ENCODE peak calls at places on chromosomes 16 and 17, in four cellular contexts. N is body of pancreas; H is effector memory CD4-positive, alpha-beta T cell; I is WERI-Rb-1. J is an unnamed sample.
A peak's percentile ranks its signal among the peaks of the same experiment; 100 is the strongest.

GRCh38 chr17:20009302-20010098 is at the start of gene SPECC1:
- DNase-seq in I (peak; percentile 87), H (peak; percentile 72), N (peak; percentile 79), J (peak; percentile 28)

GRCh38 chr16:80852261-80852872 is 48.0 kb upstream of the CDYL2 start:
- DNase-seq in H (no peak), N (no peak), I (peak; percentile 6), J (no peak)

GRCh38 chr16:454397-454940 is 29.0 kb downstream of the RAB11FIP3 start:
- DNase-seq in N (no peak), I (peak; percentile 25), H (no peak), J (no peak)

GRCh38 chr16:66588981-66589713 is 9.9 kb downstream of the CMTM2 start:
- DNase-seq in N (no peak), I (peak; percentile 50), H (peak; percentile 50), J (peak; percentile 49)

GRCh38 chr16:67941469-67942199 is 2.3 kb downstream of the LCAT start:
- DNase-seq in N (no peak), I (no peak), H (no peak), J (no peak)

GRCh38 chr16:637081-638018 is 1.2 kb upstream of the METTL26 start:
- DNase-seq in N (peak; percentile 91), H (peak; percentile 85), I (peak; percentile 89), J (peak; percentile 92)

GRCh38 chr17:350706-351435 is 1.7 kb downstream of the RPH3AL start:
- DNase-seq in H (no peak), N (peak; percentile 69), I (no peak), J (peak; percentile 87)

GRCh38 chr16:73172621-73173312 is 124.8 kb upstream of the ZFHX3 start:
- DNase-seq in N (peak; percentile 84), I (no peak), H (no peak), J (peak; percentile 73)

GRCh38 chr17:75402038-75402437 is 3.4 kb downstream of the GRB2 start:
- DNase-seq in N (no peak), H (no peak), I (no peak), J (no peak)

GRCh38 chr17:50469671-50470305 is 1.1 kb upstream of the CHAD start:
- DNase-seq in I (no peak), N (no peak), H (no peak), J (no peak)

GRCh38 chr17:79331492-79331891 is 256.9 kb downstream of the ENGASE start:
- DNase-seq in N (no peak), I (no peak), H (no peak), J (no peak)

GRCh38 chr17:77882481-77883212 is 75.9 kb upstream of the TNRC6C start:
- DNase-seq in I (peak; percentile 9), N (peak; percentile 49), H (peak; percentile 88), J (no peak)

GRCh38 chr17:152860-153420 is 15.6 kb downstream of the SCGB1C2 start:
- DNase-seq in H (no peak), I (peak; percentile 54), N (no peak), J (no peak)

GRCh38 chr16:89200850-89201466 is 621 bp upstream of the SLC22A31 start:
- DNase-seq in I (no peak), N (no peak), H (no peak), J (no peak)

GRCh38 chr17:6548578-6549330 is 7.6 kb downstream of the PITPNM3 start:
- DNase-seq in N (no peak), I (no peak), H (no peak), J (no peak)

GRCh38 chr17:6549384-6550036 is 6.8 kb downstream of the PITPNM3 start:
- DNase-seq in N (no peak), H (no peak), I (no peak), J (no peak)

GRCh38 chr17:6546069-6546718 is 10.2 kb downstream of the PITPNM3 start:
- DNase-seq in H (no peak), N (no peak), I (no peak), J (no peak)

GRCh38 chr17:6547336-6547735 is 9.0 kb downstream of the PITPNM3 start:
- DNase-seq in N (no peak), I (no peak), H (no peak), J (no peak)

GRCh38 chr17:6548034-6548433 is 8.3 kb downstream of the PITPNM3 start:
- DNase-seq in N (no peak), I (no peak), H (no peak), J (no peak)
- H3K27ac ChIP-seq in N (no peak overlapping the region), I (no peak overlapping the region), H (no peak overlapping the region), J (peak overlapping the region; percentile 54)

GRCh38 chr17:76848670-76849069 is 19.5 kb upstream of the MGAT5B start:
- DNase-seq in I (no peak), H (no peak), N (no peak), J (no peak)
- H3K27ac ChIP-seq in I (no peak overlapping the region), H (no peak overlapping the region), N (no peak overlapping the region), J (no peak overlapping the region)

DNA sequence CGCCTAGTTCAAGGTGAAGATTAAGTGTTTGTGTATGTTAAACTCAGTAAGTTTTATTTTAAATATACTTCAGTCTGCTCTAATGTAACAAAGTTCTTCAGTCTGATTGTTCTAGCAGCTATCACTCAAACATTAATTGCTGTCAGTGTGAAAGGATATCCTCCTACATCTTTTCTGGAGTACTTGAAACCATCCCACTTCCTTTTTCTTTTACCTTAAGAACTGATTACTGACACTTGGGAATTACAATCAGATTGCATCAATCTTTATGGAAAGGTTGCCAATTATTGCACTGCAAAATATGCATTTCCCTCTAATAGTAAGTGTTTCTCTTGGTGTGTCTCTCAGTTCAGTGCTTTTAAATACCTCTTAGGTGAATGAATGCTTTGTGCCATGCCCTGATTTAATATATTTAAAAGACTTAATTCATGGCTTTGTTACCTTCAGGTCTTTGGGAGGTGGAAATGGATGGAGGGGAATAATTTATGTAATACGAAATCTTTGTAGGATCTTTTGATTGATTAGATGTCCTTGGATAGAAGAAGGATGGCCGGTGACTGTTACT is 16.6 kb downstream of the MRTFB start:
- DNase-seq in I (no peak), N (no peak), H (no peak), J (no peak)
- H3K27ac ChIP-seq in I (no peak overlapping the region), N (peak overlapping the region; percentile 43), H (no peak overlapping the region), J (no peak overlapping the region)

GRCh38 chr16:75424096-75424762 is 9.1 kb downstream of the CFDP1 start:
- DNase-seq in H (no peak), N (no peak), I (no peak), J (no peak)
- H3K27ac ChIP-seq in H (no peak overlapping the region), N (peak overlapping the region; percentile 57), I (no peak overlapping the region), J (no peak overlapping the region)

DNA sequence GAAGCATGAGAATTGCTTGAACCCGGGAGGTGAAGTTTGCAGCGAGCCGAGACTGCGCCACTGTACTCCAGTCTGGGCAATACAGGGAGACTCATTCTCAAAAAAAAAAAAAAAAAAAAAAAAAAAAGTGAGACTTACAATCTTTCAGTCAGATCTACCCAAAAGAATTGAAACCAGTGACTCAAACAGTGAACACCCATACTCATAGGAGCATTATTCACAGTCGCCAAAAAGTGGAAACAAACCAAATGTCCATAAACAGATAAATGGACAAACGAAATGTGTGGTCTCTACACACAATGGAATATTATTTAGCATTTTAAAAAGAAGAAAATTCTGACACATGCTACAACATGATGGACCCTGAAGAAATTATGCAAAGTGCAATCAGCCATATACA is 9.1 kb upstream of the SCNN1B start:
- DNase-seq in N (no peak), I (no peak), H (no peak), J (no peak)
- H3K27ac ChIP-seq in N (no peak overlapping the region), I (no peak overlapping the region), H (no peak overlapping the region), J (no peak overlapping the region)

DNA sequence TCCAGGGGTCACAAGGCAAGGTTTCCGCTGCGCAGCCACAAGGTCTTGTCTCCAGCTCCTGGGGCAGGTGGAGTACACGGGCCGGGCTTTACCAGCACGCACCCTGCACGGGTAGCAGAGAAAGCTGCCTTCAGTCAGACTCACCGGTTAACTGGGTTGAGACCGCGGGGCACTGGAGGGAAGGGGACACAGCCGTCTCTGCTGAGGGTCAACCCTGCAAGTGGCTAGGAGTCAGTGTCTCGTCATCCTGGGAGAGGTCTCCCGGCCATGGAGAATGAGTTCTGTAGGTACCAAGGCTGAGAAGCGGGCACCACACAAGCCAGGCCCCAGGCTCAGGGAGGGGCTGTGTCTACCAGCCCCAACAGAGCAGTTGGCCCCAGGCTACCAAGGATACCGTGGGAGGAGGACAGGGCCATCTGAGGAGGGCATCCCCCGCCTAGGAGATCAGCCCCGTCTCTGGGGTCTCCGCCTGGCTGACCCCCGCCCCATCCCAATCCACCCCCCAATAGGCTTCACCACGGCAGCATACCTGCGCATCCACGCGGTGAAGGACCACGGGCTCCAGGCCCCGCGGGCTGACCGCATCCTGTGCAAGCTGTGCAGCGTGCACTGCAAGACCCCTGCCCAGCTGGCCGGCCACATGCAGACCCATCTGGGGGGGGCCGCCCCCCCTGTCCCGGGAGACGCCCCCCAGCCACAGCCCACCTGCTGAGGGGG is 2.8 kb upstream of the PRRT2 start:
- DNase-seq in N (no peak), H (no peak), I (no peak), J (no peak)
- H3K27ac ChIP-seq in N (peak overlapping the region; percentile 90), H (peak overlapping the region; percentile 85), I (peak overlapping the region; percentile 94), J (peak overlapping the region; percentile 49)

DNA sequence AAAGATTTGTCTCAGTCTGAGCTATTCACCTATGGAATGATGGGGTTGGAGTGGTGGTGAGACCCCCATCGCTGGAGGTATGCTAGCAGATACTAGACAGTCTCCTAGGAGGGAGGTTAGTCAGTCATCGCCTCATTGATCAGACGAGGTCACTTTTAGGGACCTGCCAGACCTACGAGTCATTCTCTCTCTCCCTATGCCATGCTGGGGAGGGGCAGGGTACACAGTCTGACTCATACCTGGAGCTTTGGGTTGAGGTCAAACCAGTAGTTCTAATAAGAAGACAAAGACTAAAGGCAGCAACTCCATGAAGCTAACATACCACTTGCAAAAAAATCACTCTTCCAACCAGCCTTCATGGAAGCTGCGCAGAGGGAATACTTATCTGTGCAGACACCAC is 236.7 kb upstream of the NLRP1 start:
- DNase-seq in N (no peak), I (no peak), H (no peak), J (peak; percentile 16)
- H3K27ac ChIP-seq in N (no peak overlapping the region), I (no peak overlapping the region), H (no peak overlapping the region), J (no peak overlapping the region)

DNA sequence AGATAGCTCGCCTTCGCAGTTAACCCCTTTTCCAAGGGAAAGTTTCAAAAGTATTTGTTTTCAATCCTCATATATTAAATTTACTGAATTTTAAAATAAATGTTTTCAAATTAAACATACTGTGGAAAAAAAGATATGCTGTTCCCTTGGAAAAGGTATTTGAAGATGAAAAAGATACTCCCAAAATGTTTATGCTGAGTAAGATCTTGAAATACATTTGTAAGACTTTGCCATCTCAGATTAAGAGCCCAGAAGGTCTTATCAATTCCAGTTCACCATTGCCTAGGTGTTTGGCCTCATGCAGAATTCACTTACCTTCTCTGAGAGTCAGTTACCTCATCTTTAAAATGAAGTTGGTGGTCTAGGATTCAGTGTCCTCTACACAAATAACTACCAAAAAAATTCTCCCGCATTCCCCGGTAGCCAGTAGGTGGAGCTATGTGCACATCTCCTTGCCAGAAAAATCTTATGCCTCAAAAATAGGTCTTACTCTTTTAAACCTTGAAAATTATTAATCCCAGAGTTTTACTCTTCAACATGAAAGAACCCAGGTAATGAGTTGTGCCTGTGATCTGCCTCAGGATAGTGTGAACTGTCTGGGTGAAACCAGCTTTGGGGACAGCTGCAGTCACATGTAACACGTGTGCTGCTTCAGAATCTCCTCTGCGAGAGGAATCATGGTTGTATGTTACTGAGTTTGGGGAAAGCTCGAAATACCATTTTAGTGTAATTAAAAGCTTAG is 178.3 kb downstream of the MRTFB start:
- DNase-seq in I (peak; percentile 25), H (no peak), N (peak; percentile 49), J (no peak)
- H3K27ac ChIP-seq in I (no peak overlapping the region), H (no peak overlapping the region), N (no peak overlapping the region), J (no peak overlapping the region)